ENCODE peak calls at places on chromosomes 6 and 20, in seven cellular contexts. M, E, J, W, H, N and L are unnamed samples.

GRCh38 chr6:41813469-41813868 is 26.0 kb downstream of the TOMM6 start:
- DNase-seq in M (peak; percentile 16), E (peak; percentile 33), J (no peak), W (no peak), H (no peak), N (no peak), L (no peak)

GRCh38 chr20:957544-957943 is 41.4 kb upstream of the ANGPT4 start:
- DNase-seq in M (peak; percentile 8), E (peak; percentile 42), J (no peak), W (peak; percentile 56), H (no peak), N (no peak), L (peak; percentile 5)

GRCh38 chr6:38910207-38910606 is 138.4 kb upstream of the GLP1R start:
- DNase-seq in M (no peak), E (no peak), J (no peak), W (no peak), H (no peak), N (no peak), L (no peak)

GRCh38 chr20:397432-398237 is 10.5 kb upstream of the RBCK1 start:
- DNase-seq in M (no peak), E (no peak), J (no peak), W (no peak), H (no peak), N (no peak), L (no peak)

GRCh38 chr6:10112871-10113584 is 301.8 kb downstream of the TFAP2A start:
- DNase-seq in M (no peak), E (no peak), J (no peak), W (no peak), H (no peak), N (no peak), L (no peak)

GRCh38 chr6:5388319-5388718 is 127.0 kb downstream of the FARS2 start:
- DNase-seq in M (no peak), E (no peak), J (no peak), W (no peak), H (no peak), N (no peak), L (no peak)

GRCh38 chr6:90087103-90087833 is 193.0 kb downstream of the GJA10 start:
- DNase-seq in M (peak; percentile 82), E (peak; percentile 59), J (no peak), W (no peak), H (no peak), N (no peak), L (no peak)

GRCh38 chr6:159727717-159728440 is 573 bp downstream of the WTAP start:
- DNase-seq in M (peak; percentile 68), E (peak; percentile 5), J (no peak), W (peak; percentile 27), H (peak; percentile 42), N (no peak), L (peak; percentile 11)

GRCh38 chr6:96657344-96657743 is 94.4 kb downstream of the FHL5 start:
- DNase-seq in M (no peak), E (no peak), J (no peak), W (no peak), H (no peak), N (no peak), L (no peak)

GRCh38 chr20:57409672-57410397 is 18.6 kb downstream of the RBM38 start:
- DNase-seq in M (no peak), E (no peak), J (no peak), W (no peak), H (no peak), N (no peak), L (no peak)

GRCh38 chr6:158894192-158894591 is 75.0 kb upstream of the EZR start:
- DNase-seq in M (peak; percentile 71), E (peak; percentile 84), J (no peak), W (peak; percentile 62), H (no peak), N (no peak), L (peak; percentile 83)

GRCh38 chr6:12392490-12392889 is 102.3 kb downstream of the EDN1 start:
- DNase-seq in M (peak; percentile 10), E (no peak), J (no peak), W (no peak), H (no peak), N (no peak), L (no peak)

GRCh38 chr20:14672066-14672465 is 334.7 kb upstream of the FLRT3 start:
- DNase-seq in M (no peak), E (no peak), J (no peak), W (no peak), H (no peak), N (no peak), L (no peak)

GRCh38 chr20:51643390-51643789 is 100.9 kb upstream of the NFATC2 start:
- DNase-seq in M (no peak), E (no peak), J (no peak), W (no peak), H (no peak), N (no peak), L (no peak)

GRCh38 chr6:144585217-144585814 is 300.2 kb downstream of the UTRN start:
- DNase-seq in M (peak; percentile 65), E (peak; percentile 61), J (no peak), W (peak; percentile 1), H (peak; percentile 48), N (no peak), L (peak; percentile 24)

GRCh38 chr20:41769650-41770049 is 151.5 kb upstream of the CHD6 start:
- DNase-seq in M (no peak), E (no peak), J (no peak), W (no peak), H (no peak), N (no peak), L (no peak)

GRCh38 chr6:108944707-108945685 is 96.8 kb downstream of the ARMC2 start:
- DNase-seq in M (peak; percentile 95), E (no peak), J (no peak), W (no peak), H (no peak), N (peak; percentile 77), L (peak; percentile 79)

GRCh38 chr6:73006161-73006560 is 219.1 kb downstream of the KHDC1L start:
- DNase-seq in M (peak; percentile 40), E (no peak), J (no peak), W (no peak), H (no peak), N (no peak), L (no peak)

GRCh38 chr6:101445527-101445926 is 52.0 kb downstream of the GRIK2 start:
- DNase-seq in M (peak; percentile 62), E (peak; percentile 28), J (no peak), W (no peak), H (no peak), N (no peak), L (no peak)

GRCh38 chr20:53857723-53858236 is 212.6 kb downstream of the BCAS1 start:
- DNase-seq in M (no peak), E (no peak), J (no peak), W (no peak), H (peak; percentile 79), N (no peak), L (no peak)

GRCh38 chr6:87481936-87482335 is 9.2 kb downstream of the SLC35A1 start:
- DNase-seq in M (no peak), E (no peak), J (no peak), W (no peak), H (no peak), N (no peak), L (no peak)

GRCh38 chr20:39039261-39039660 is 77.1 kb downstream of the DHX35 start:
- DNase-seq in M (peak; percentile 40), E (no peak), J (no peak), W (no peak), H (no peak), N (no peak), L (no peak)

GRCh38 chr20:39036011-39036410 is 73.9 kb downstream of the DHX35 start:
- DNase-seq in M (peak; percentile 63), E (no peak), J (no peak), W (no peak), H (no peak), N (no peak), L (peak; percentile 9)

GRCh38 chr20:39038495-39038894 is 76.4 kb downstream of the DHX35 start:
- DNase-seq in M (no peak), E (no peak), J (no peak), W (no peak), H (no peak), N (no peak), L (no peak)

GRCh38 chr20:39038047-39038446 is 75.9 kb downstream of the DHX35 start:
- DNase-seq in M (no peak), E (no peak), J (no peak), W (no peak), H (no peak), N (no peak), L (no peak)

DNA sequence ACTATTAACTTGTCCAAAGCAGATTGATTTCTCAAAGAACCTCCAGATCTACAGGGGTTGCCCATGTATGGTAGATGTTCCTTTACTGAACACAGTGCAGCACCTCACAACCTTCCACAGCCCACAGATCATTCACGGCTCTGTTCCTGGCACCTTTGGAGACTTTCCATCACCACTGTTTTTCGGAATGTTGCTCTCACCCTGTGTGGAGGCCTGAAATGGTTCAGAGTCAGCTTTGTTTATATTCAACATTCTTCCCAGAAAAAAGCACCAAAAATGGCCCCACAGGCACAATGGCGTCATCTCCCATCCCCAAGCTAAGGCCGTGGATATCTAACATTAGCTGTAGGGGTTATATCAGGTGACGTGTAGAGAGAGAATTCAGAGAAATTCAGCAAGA is 74.7 kb downstream of the DHX35 start:
- DNase-seq in M (no peak), E (no peak), J (no peak), W (no peak), H (no peak), N (no peak), L (no peak)
- H3K27ac ChIP-seq in M (no peak overlapping the region), E (no peak overlapping the region), J (no peak overlapping the region), W (no peak overlapping the region), H (no peak overlapping the region), N (no peak overlapping the region), L (no peak overlapping the region)

GRCh38 chr6:136763255-136763654 is 29.0 kb downstream of the MAP3K5 start:
- DNase-seq in M (no peak), E (no peak), J (no peak), W (no peak), H (no peak), N (no peak), L (no peak)

GRCh38 chr6:136763716-136764521 is 28.4 kb downstream of the MAP3K5 start:
- DNase-seq in M (no peak), E (no peak), J (no peak), W (no peak), H (no peak), N (no peak), L (no peak)

GRCh38 chr6:136762022-136762975 is 30.0 kb downstream of the MAP3K5 start:
- DNase-seq in M (no peak), E (no peak), J (no peak), W (no peak), H (peak; percentile 57), N (no peak), L (no peak)

GRCh38 chr6:136766274-136766673 is 26.0 kb downstream of the MAP3K5 start:
- DNase-seq in M (no peak), E (no peak), J (no peak), W (no peak), H (no peak), N (no peak), L (no peak)

GRCh38 chr6:136764522-136764993 is 27.7 kb downstream of the MAP3K5 start:
- DNase-seq in M (no peak), E (no peak), J (no peak), W (no peak), H (no peak), N (no peak), L (no peak)
- H3K4me3 ChIP-seq in M (no peak overlapping the region), E (no peak overlapping the region), J (no peak overlapping the region), W (no peak overlapping the region), H (no peak overlapping the region), N (no peak overlapping the region), L (no peak overlapping the region)

GRCh38 chr20:58701431-58702160 is 9.0 kb downstream of the NPEPL1 start:
- DNase-seq in M (no peak), E (no peak), J (no peak), W (no peak), H (no peak), N (peak; percentile 13), L (no peak)
- H3K27ac ChIP-seq in M (no peak overlapping the region), E (no peak overlapping the region), J (no peak overlapping the region), W (no peak overlapping the region), H (no peak overlapping the region), N (no peak overlapping the region), L (no peak overlapping the region)

GRCh38 chr6:104940238-104940880 is 16.5 kb upstream of the LIN28B start:
- DNase-seq in M (no peak), E (no peak), J (no peak), W (no peak), H (no peak), N (no peak), L (no peak)
- H3K4me3 ChIP-seq in M (peak overlapping the region; percentile 65), E (no peak overlapping the region), J (no peak overlapping the region), W (no peak overlapping the region), H (no peak overlapping the region), N (no peak overlapping the region), L (peak overlapping the region; percentile 46)